ENCODE peak calls at places on chromosome 7, in eight cellular contexts. T is cardiac muscle cell, Z is lung, K is AG04450, R is epithelial cell of esophagus, D is transverse colon, F is psoas muscle, N is bronchial epithelial cell. W is an unnamed sample.

GRCh38 chr7:131829911-131830310 is 273.5 kb upstream of the PODXL start:
- DNase-seq in T (peak), Z (no peak), K (no peak), R (no peak), D (no peak), F (no peak), N (no peak), W (no peak)

GRCh38 chr7:132666076-132666775 is 90.0 kb upstream of the PLXNA4 start:
- DNase-seq in T (no peak), Z (no peak), K (no peak), R (peak), D (no peak), F (no peak), N (peak), W (no peak)

GRCh38 chr7:78062214-78062613 is 263.6 kb downstream of the PHTF2 start:
- DNase-seq in T (no peak), Z (no peak), K (no peak), R (no peak), D (no peak), F (no peak), N (no peak), W (no peak)

GRCh38 chr7:156889089-156889488 is 3.9 kb downstream of the LMBR1 start:
- DNase-seq in T (no peak), Z (no peak), K (no peak), R (peak), D (no peak), F (no peak), N (peak), W (no peak)

GRCh38 chr7:85508642-85509429 is 322.0 kb upstream of the SEMA3D start:
- DNase-seq in T (no peak), Z (no peak), K (peak), R (peak), D (no peak), F (no peak), N (peak), W (no peak)

GRCh38 chr7:15461576-15461975 is 100.2 kb downstream of the AGMO start:
- DNase-seq in T (no peak), Z (no peak), K (peak), R (peak), D (no peak), F (no peak), N (peak), W (no peak)

GRCh38 chr7:116593359-116594075 is 68.7 kb downstream of the CAV1 start:
- DNase-seq in T (no peak), Z (no peak), K (no peak), R (no peak), D (no peak), F (no peak), N (no peak), W (no peak)

GRCh38 chr7:87359366-87359765 is 13.9 kb downstream of the CROT start:
- DNase-seq in T (no peak), Z (no peak), K (no peak), R (peak), D (no peak), F (no peak), N (peak), W (no peak)

GRCh38 chr7:111012799-111013675 is 77.9 kb upstream of the LRRN3 start:
- DNase-seq in T (no peak), Z (peak), K (no peak), R (peak), D (no peak), F (no peak), N (peak), W (no peak)

GRCh38 chr7:41886257-41886905 is 183.5 kb upstream of the INHBA start:
- DNase-seq in T (no peak), Z (no peak), K (peak), R (peak), D (peak), F (peak), N (peak), W (peak)

GRCh38 chr7:28173531-28173930 is 7.1 kb downstream of the JAZF1 start:
- DNase-seq in T (no peak), Z (no peak), K (no peak), R (no peak), D (no peak), F (no peak), N (no peak), W (no peak)

GRCh38 chr7:142375710-142376313 is 118.0 kb upstream of the PRSS58 start:
- DNase-seq in T (peak), Z (no peak), K (no peak), R (peak), D (no peak), F (no peak), N (peak), W (no peak)

GRCh38 chr7:88001744-88002530 is 67.9 kb downstream of the ADAM22 start:
- DNase-seq in T (no peak), Z (no peak), K (no peak), R (no peak), D (no peak), F (no peak), N (no peak), W (peak)

GRCh38 chr7:133688483-133689239 is 435.8 kb downstream of the EXOC4 start:
- DNase-seq in T (no peak), Z (no peak), K (no peak), R (peak), D (no peak), F (no peak), N (peak), W (no peak)

GRCh38 chr7:7808156-7808555 is 89.7 kb upstream of the RPA3 start:
- DNase-seq in T (no peak), Z (no peak), K (peak), R (peak), D (no peak), F (no peak), N (peak), W (no peak)

GRCh38 chr7:155412416-155413253 is 45.3 kb upstream of the EN2 start:
- DNase-seq in T (peak), Z (peak), K (no peak), R (peak), D (peak), F (no peak), N (peak), W (peak)

GRCh38 chr7:141071855-141072547 is 1.9 kb upstream of the TMEM178B start:
- DNase-seq in T (no peak), Z (no peak), K (no peak), R (no peak), D (no peak), F (no peak), N (no peak), W (peak)

GRCh38 chr7:73992104-73992562 is 35.8 kb upstream of the ELN start:
- DNase-seq in T (peak), Z (no peak), K (peak), R (peak), D (no peak), F (peak), N (no peak), W (peak)

GRCh38 chr7:7672545-7673239 is 32.1 kb downstream of the UMAD1 start:
- DNase-seq in T (no peak), Z (no peak), K (no peak), R (no peak), D (no peak), F (no peak), N (no peak), W (no peak)

GRCh38 chr7:148672041-148672440 is 26.7 kb upstream of the CUL1 start:
- DNase-seq in T (no peak), Z (no peak), K (no peak), R (peak), D (no peak), F (no peak), N (peak), W (no peak)

GRCh38 chr7:28065721-28066285 is 114.8 kb downstream of the JAZF1 start:
- DNase-seq in T (no peak), Z (no peak), K (no peak), R (no peak), D (no peak), F (no peak), N (no peak), W (no peak)

GRCh38 chr7:93799750-93800357 is 90.7 kb downstream of the TFPI2 start:
- DNase-seq in T (peak), Z (no peak), K (no peak), R (peak), D (no peak), F (no peak), N (peak), W (no peak)

GRCh38 chr7:138239244-138239643 is 163.0 kb downstream of the AKR1D1 start:
- DNase-seq in T (no peak), Z (no peak), K (no peak), R (peak), D (no peak), F (no peak), N (peak), W (peak)

GRCh38 chr7:22338875-22339274 is 18.1 kb downstream of the RAPGEF5 start:
- DNase-seq in T (no peak), Z (no peak), K (no peak), R (no peak), D (no peak), F (no peak), N (no peak), W (no peak)

GRCh38 chr7:134856141-134856540 is 76.7 kb downstream of the CALD1 start:
- DNase-seq in T (no peak), Z (no peak), K (no peak), R (no peak), D (no peak), F (no peak), N (no peak), W (no peak)

GRCh38 chr7:69690329-69690728 is 92.1 kb downstream of the AUTS2 start:
- DNase-seq in T (no peak), Z (no peak), K (no peak), R (no peak), D (no peak), F (no peak), N (no peak), W (no peak)

GRCh38 chr7:129841465-129841864 is 111.3 kb downstream of the UBE2H start:
- DNase-seq in T (no peak), Z (no peak), K (no peak), R (no peak), D (no peak), F (no peak), N (no peak), W (no peak)
- TF ChIP-seq CTCF in T (no peak), Z (no peak), K (no peak), R (no peak), D (no peak), F (no peak), N (no peak), W (no peak)

DNA sequence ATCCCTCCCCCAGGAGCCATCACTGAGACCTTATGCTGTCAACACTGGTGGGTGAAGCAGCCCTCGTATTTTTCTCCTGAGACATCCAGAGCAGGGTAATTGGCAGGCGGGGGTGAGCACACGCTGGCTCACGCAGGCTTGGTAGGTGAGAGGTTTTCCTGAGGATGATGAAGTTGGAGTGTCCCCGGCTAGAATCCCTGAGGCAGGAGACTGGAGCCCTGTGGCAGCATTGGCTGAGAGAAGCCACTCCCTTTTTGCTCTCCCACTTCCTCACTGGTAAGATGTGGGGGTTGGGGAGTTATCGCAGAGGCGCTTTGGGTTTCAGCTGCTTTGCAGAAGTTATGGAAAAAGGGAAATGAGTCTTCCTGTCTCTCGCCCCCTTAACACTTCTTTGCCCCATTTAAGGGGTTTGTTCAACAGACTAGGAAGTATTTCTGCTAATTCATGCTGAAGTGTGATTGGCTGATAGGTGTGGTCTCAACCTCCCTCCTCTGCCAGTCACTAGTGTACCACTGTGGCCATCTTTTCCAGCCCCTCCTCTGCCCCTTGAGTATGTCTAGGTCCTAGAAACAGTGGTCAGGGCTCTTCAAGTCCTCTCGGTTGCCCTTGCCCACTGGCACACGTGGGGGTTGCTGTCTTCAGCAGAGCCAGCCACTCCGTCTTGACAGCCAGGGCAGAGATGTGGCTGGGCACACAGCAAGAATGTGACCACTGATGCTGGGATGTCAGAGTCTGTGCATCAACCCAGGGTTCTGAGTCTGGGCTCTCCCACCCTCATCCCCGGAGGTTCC is 5.7 kb downstream of the ARPC1B start:
- DNase-seq in T (no peak), Z (peak), K (no peak), R (peak), D (peak), F (no peak), N (no peak), W (peak)
- H3K4me3 ChIP-seq in T (no peak), Z (no peak), K (no peak), R (no peak), D (no peak), F (peak), N (no peak), W (no peak)

DNA sequence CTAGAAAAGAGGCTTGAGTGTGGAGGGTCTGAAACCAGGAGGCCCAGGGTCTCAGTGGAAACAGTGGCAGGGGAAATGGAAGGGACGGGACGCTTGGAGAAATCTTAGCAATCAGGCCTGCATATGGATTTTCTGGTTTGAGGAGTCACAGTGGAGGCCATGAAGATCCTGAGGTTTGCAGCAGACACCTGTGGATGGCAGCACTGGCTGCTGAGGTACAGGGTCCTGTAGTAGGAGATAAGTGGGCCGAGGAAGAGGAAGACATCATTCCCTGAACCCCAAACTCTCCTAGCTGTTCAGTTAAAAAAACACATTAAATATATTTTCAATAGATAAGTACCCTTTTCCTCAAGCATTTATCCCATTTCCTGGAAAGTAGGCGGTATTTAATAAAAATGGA is 208.8 kb upstream of the IGFBP3 start:
- DNase-seq in T (peak), Z (no peak), K (no peak), R (no peak), D (no peak), F (no peak), N (no peak), W (no peak)
- TF ChIP-seq CTCF in T (no peak), Z (no peak), K (no peak), R (no peak), D (no peak), F (no peak), N (no peak), W (no peak)

DNA sequence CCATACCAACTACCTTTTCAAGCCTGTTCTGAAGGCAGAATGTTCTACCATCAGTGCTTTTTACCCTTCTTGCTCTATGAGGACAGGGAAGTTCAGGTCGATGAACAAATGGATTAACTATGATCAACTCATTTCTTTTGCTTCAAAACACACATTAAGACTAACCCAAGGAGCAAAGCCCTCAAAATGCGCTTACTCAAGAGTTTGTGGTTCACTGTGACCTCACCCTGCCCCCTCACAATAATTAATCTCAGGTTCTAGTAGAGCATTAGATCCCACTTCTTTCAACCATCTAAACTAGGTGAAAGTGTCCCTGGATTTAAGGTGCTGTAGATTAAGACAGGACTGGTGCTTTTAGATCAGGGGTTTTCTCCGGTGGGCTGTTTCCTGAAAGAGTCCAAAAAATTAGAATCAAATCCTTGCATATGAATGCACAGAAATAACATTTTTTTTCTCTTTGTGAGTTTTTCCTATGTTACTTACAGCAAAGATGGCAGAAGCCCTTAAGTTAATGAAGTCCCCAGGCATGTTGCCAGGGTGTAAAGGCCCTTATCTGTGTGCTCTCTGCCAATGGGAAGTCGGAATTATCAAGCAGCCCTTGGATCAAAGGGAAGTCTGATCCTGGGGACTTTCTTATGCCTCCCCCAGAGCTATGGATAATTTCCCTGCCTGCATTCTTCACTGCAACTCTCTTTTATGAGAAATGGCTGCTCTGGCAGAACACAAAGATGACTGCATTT is 205.5 kb upstream of the STK17A start:
- DNase-seq in T (peak), Z (no peak), K (no peak), R (no peak), D (no peak), F (no peak), N (no peak), W (no peak)
- H3K4me3 ChIP-seq in T (no peak), Z (no peak), K (no peak), R (no peak), D (no peak), F (no peak), N (no peak), W (no peak)

DNA sequence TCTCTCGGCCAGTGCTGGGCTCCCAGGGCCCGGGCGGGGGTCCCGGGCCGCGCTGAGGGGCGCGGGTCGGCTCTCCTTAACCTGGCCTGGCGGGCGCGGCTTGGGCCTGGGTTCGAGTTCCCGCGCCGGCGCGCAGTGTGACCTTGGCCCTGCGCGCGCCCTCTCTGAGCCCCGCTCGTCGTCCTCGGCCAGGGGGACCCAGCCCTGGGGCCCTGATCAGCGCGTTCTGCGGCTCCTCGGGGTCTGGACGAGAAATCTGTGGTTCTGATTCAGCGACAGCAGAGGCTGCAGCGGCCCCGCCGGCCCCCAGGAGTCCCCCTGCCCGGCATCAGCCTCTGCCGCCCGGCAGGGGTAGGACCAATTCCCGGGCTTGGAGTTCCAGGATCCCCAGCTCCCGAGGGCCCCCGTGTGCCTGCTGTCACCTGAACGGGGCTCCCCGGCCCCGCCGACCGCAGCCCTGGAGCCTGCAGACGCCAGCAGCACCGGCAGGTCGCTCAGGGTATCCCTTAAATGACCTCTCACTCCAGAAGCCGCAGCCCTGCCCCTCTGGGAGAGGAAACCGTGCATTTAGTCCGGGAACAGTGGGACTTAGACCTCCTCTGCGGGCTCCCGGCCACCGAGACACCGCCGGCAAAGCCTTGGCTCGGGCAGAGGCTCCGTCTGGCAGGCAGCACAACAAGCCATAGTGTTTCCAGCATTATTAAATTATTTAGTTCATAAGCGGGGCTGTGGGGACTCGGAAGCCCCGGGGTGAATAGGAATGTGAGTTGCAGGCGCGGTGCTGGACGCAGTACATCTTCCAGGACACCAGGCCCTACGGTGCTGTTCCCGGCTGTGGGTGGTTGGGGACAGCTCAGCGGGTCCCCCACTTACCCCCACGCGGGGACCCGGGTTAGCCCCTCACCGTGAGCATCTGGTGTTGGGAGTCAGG is 572 bp downstream of the CHST12 start:
- DNase-seq in T (peak), Z (peak), K (no peak), R (peak), D (peak), F (peak), N (no peak), W (peak)
- TF ChIP-seq CTCF in T (peak), Z (no peak), K (peak), R (no peak), D (peak), F (no peak), N (peak), W (peak)

DNA sequence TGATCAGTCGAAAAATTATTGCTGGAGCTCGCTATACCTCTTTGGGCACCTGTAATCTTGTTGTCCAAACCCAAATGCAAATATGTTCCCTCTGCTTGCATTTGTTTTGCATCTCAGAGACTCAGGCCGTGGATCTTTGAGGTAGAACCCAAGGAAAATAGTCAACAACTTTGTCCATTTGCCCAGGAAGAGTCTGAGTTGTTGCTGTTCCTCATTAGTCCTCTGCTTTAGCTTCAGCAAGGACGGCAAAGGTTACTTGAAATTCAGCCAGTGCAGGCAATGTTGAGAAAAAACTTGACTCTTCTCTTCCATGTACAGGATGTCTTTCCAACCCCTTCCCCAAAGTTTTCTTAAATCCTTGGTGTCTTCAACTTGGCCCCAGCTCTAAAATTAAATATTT is 45.8 kb downstream of the PDK4 start:
- DNase-seq in T (no peak), Z (no peak), K (no peak), R (no peak), D (no peak), F (no peak), N (no peak), W (no peak)
- H3K4me3 ChIP-seq in T (no peak), Z (no peak), K (no peak), R (no peak), D (no peak), F (peak), N (no peak), W (no peak)

W was measured in adrenal gland.